ENCODE peak calls at places on chromosomes 1 and 21, in six cellular contexts. One of them, this sample, is unnamed.

GRCh38 chr1:27598288-27598687 is 5.7 kb downstream of the AHDC1 start:
- DNase-seq in fibroblast of lung: no peak
- DNase-seq in neuronal stem cell: no peak
- DNase-seq in mammary epithelial cell: no peak
- DNase-seq in MM.1S: no peak
- DNase-seq in endodermal cell: peak
- DNase-seq in this sample: no peak

GRCh38 chr1:214566158-214567104 is 15.0 kb upstream of the PTPN14 start:
- DNase-seq in fibroblast of lung: peak
- DNase-seq in neuronal stem cell: no peak
- DNase-seq in mammary epithelial cell: peak
- DNase-seq in MM.1S: no peak
- DNase-seq in endodermal cell: no peak
- DNase-seq in this sample: peak

GRCh38 chr1:23980725-23981063 is 567 bp upstream of the SRSF10 start:
- DNase-seq in fibroblast of lung: peak
- DNase-seq in neuronal stem cell: no peak
- DNase-seq in mammary epithelial cell: peak
- DNase-seq in MM.1S: no peak
- DNase-seq in endodermal cell: peak
- DNase-seq in this sample: no peak

GRCh38 chr21:43352568-43353281 is 74.2 kb downstream of the SIK1 start:
- DNase-seq in fibroblast of lung: no peak
- DNase-seq in neuronal stem cell: no peak
- DNase-seq in mammary epithelial cell: no peak
- DNase-seq in MM.1S: peak
- DNase-seq in endodermal cell: no peak
- DNase-seq in this sample: peak

GRCh38 chr1:160879056-160879455 is 5.9 kb downstream of the ITLN1 start:
- DNase-seq in fibroblast of lung: no peak
- DNase-seq in neuronal stem cell: no peak
- DNase-seq in mammary epithelial cell: no peak
- DNase-seq in MM.1S: no peak
- DNase-seq in endodermal cell: no peak
- DNase-seq in this sample: no peak

GRCh38 chr1:91621907-91622306 is 121.3 kb downstream of the CDC7 start:
- DNase-seq in fibroblast of lung: no peak
- DNase-seq in neuronal stem cell: no peak
- DNase-seq in mammary epithelial cell: no peak
- DNase-seq in MM.1S: no peak
- DNase-seq in endodermal cell: no peak
- DNase-seq in this sample: peak

GRCh38 chr21:25801217-25802015 is 66.6 kb downstream of the GABPA start:
- DNase-seq in fibroblast of lung: peak
- DNase-seq in neuronal stem cell: peak
- DNase-seq in mammary epithelial cell: peak
- DNase-seq in MM.1S: peak
- DNase-seq in endodermal cell: peak
- DNase-seq in this sample: peak

GRCh38 chr1:40769815-40770214 is 13.8 kb upstream of the KCNQ4 start:
- DNase-seq in fibroblast of lung: no peak
- DNase-seq in neuronal stem cell: no peak
- DNase-seq in mammary epithelial cell: no peak
- DNase-seq in MM.1S: no peak
- DNase-seq in endodermal cell: no peak
- DNase-seq in this sample: no peak

GRCh38 chr1:204073837-204074273 is 940 bp downstream of the SOX13 start:
- DNase-seq in fibroblast of lung: peak
- DNase-seq in neuronal stem cell: no peak
- DNase-seq in mammary epithelial cell: peak
- DNase-seq in MM.1S: no peak
- DNase-seq in endodermal cell: peak
- DNase-seq in this sample: no peak

GRCh38 chr1:31227891-31228290 is 11.8 kb downstream of the NKAIN1 start:
- DNase-seq in fibroblast of lung: no peak
- DNase-seq in neuronal stem cell: peak
- DNase-seq in mammary epithelial cell: no peak
- DNase-seq in MM.1S: no peak
- DNase-seq in endodermal cell: no peak
- DNase-seq in this sample: no peak

GRCh38 chr21:45533731-45534571 is 8.3 kb downstream of the SLC19A1 start:
- DNase-seq in fibroblast of lung: no peak
- DNase-seq in neuronal stem cell: no peak
- DNase-seq in mammary epithelial cell: no peak
- DNase-seq in MM.1S: no peak
- DNase-seq in endodermal cell: peak
- DNase-seq in this sample: no peak

GRCh38 chr1:115175596-115175995 is 86.3 kb upstream of the TSPAN2 start:
- DNase-seq in fibroblast of lung: no peak
- DNase-seq in neuronal stem cell: no peak
- DNase-seq in mammary epithelial cell: no peak
- DNase-seq in MM.1S: no peak
- DNase-seq in endodermal cell: no peak
- DNase-seq in this sample: no peak

GRCh38 chr21:46196733-46197132 is 12.5 kb upstream of the SPATC1L start:
- DNase-seq in fibroblast of lung: no peak
- DNase-seq in neuronal stem cell: no peak
- DNase-seq in mammary epithelial cell: no peak
- DNase-seq in MM.1S: no peak
- DNase-seq in endodermal cell: peak
- DNase-seq in this sample: no peak

GRCh38 chr1:160260436-160261382 is 1.6 kb downstream of the DCAF8 start:
- DNase-seq in fibroblast of lung: peak
- DNase-seq in neuronal stem cell: no peak
- DNase-seq in mammary epithelial cell: peak
- DNase-seq in MM.1S: no peak
- DNase-seq in endodermal cell: no peak
- DNase-seq in this sample: peak

GRCh38 chr1:10509823-10510509 is 35.2 kb downstream of the PEX14 start:
- DNase-seq in fibroblast of lung: no peak
- DNase-seq in neuronal stem cell: no peak
- DNase-seq in mammary epithelial cell: no peak
- DNase-seq in MM.1S: no peak
- DNase-seq in endodermal cell: peak
- DNase-seq in this sample: no peak

GRCh38 chr1:68528243-68528642 is 31.4 kb upstream of the DEPDC1 start:
- DNase-seq in fibroblast of lung: no peak
- DNase-seq in neuronal stem cell: no peak
- DNase-seq in mammary epithelial cell: peak
- DNase-seq in MM.1S: no peak
- DNase-seq in endodermal cell: no peak
- DNase-seq in this sample: no peak

GRCh38 chr1:230717251-230717650 is 3.3 kb upstream of the AGT start:
- DNase-seq in fibroblast of lung: peak
- DNase-seq in neuronal stem cell: no peak
- DNase-seq in mammary epithelial cell: no peak
- DNase-seq in MM.1S: no peak
- DNase-seq in endodermal cell: no peak
- DNase-seq in this sample: no peak

GRCh38 chr1:46094454-46094853 is 38.0 kb downstream of the PIK3R3 start:
- DNase-seq in fibroblast of lung: peak
- DNase-seq in neuronal stem cell: no peak
- DNase-seq in mammary epithelial cell: no peak
- DNase-seq in MM.1S: no peak
- DNase-seq in endodermal cell: no peak
- DNase-seq in this sample: no peak

GRCh38 chr1:114342376-114342775 is 168.6 kb downstream of the TRIM33 start:
- DNase-seq in fibroblast of lung: no peak
- DNase-seq in neuronal stem cell: no peak
- DNase-seq in mammary epithelial cell: no peak
- DNase-seq in MM.1S: no peak
- DNase-seq in endodermal cell: no peak
- DNase-seq in this sample: no peak

GRCh38 chr1:230534224-230534623 is 108.1 kb upstream of the COG2 start:
- DNase-seq in fibroblast of lung: no peak
- DNase-seq in neuronal stem cell: no peak
- DNase-seq in mammary epithelial cell: no peak
- DNase-seq in MM.1S: no peak
- DNase-seq in endodermal cell: no peak
- DNase-seq in this sample: no peak

GRCh38 chr1:905811-906531 is 17.8 kb upstream of the SAMD11 start:
- DNase-seq in fibroblast of lung: no peak
- DNase-seq in neuronal stem cell: no peak
- DNase-seq in mammary epithelial cell: no peak
- DNase-seq in MM.1S: no peak
- DNase-seq in endodermal cell: peak
- DNase-seq in this sample: no peak

DNA sequence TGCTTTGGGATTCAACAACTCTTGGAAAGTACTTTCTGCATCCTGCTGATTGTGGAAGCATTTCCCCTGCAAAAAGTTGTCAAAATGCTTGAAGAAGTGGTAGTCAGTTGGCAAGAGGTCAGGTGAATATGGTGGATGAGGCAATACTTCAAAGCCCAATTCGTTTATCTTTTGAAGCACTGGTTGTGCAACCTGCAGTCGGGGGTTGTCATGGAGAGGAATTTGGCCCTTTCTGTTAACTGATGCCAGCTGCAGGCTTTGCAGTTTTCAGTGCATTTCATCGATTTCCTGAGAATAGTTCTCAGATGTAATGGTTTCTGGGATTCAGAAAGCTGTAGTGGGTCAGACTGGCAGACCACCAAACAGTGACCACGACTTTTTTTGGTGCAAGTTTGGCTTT is 47.6 kb upstream of the GJA5 start:
- DNase-seq in fibroblast of lung: peak
- DNase-seq in neuronal stem cell: no peak
- DNase-seq in mammary epithelial cell: no peak
- DNase-seq in MM.1S: no peak
- DNase-seq in endodermal cell: peak
- DNase-seq in this sample: peak
- H3K9ac ChIP-seq in fibroblast of lung: no peak
- H3K9ac ChIP-seq in neuronal stem cell: no peak
- H3K9ac ChIP-seq in mammary epithelial cell: no peak
- H3K9ac ChIP-seq in MM.1S: no peak
- H3K9ac ChIP-seq in endodermal cell: no peak
- H3K9ac ChIP-seq in this sample: no peak

GRCh38 chr1:21338568-21339401 is 48.5 kb upstream of the ECE1 start:
- DNase-seq in fibroblast of lung: peak
- DNase-seq in neuronal stem cell: no peak
- DNase-seq in mammary epithelial cell: no peak
- DNase-seq in MM.1S: no peak
- DNase-seq in endodermal cell: peak
- DNase-seq in this sample: peak
- H3K9ac ChIP-seq in fibroblast of lung: peak
- H3K9ac ChIP-seq in neuronal stem cell: no peak
- H3K9ac ChIP-seq in mammary epithelial cell: no peak
- H3K9ac ChIP-seq in MM.1S: no peak
- H3K9ac ChIP-seq in endodermal cell: no peak
- H3K9ac ChIP-seq in this sample: no peak

DNA sequence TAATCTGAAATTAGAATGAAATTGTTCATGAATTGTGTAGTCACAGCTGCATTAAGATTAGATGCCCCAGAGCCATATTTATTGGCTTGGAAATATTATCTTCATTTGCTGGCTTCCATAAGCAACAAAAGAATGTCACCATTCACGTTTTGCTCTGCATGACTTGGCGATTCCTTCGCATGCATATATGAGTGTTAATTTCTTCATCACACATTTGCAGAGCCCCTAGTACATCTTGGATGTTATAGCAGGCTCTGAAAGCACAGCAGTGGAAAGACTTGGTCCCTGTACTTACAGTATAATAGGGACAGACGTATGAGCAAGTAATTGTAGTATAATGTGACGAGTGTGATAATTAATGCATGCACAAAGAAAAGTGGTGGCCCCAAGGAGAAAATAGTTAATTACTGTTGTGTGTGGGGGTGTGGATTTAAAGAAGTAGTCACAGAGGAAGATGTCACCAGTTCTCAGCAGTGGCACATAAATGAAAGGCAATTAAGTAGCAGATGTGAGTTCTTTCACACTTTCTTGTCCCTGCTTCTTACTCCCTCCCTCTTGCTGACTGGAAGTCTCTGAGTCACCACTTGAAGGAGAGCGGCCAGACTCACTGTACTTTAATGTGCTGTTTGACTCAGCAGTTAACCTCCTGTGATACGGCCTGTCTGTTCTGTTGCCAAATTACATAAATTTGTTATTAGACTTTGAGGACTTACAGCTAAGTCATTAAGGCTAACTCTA is 21.0 kb downstream of the S100A10 start:
- DNase-seq in fibroblast of lung: peak
- DNase-seq in neuronal stem cell: no peak
- DNase-seq in mammary epithelial cell: peak
- DNase-seq in MM.1S: no peak
- DNase-seq in endodermal cell: peak
- DNase-seq in this sample: peak
- H3K9ac ChIP-seq in fibroblast of lung: no peak
- H3K9ac ChIP-seq in neuronal stem cell: no peak
- H3K9ac ChIP-seq in mammary epithelial cell: peak
- H3K9ac ChIP-seq in MM.1S: no peak
- H3K9ac ChIP-seq in endodermal cell: no peak
- H3K9ac ChIP-seq in this sample: peak

DNA sequence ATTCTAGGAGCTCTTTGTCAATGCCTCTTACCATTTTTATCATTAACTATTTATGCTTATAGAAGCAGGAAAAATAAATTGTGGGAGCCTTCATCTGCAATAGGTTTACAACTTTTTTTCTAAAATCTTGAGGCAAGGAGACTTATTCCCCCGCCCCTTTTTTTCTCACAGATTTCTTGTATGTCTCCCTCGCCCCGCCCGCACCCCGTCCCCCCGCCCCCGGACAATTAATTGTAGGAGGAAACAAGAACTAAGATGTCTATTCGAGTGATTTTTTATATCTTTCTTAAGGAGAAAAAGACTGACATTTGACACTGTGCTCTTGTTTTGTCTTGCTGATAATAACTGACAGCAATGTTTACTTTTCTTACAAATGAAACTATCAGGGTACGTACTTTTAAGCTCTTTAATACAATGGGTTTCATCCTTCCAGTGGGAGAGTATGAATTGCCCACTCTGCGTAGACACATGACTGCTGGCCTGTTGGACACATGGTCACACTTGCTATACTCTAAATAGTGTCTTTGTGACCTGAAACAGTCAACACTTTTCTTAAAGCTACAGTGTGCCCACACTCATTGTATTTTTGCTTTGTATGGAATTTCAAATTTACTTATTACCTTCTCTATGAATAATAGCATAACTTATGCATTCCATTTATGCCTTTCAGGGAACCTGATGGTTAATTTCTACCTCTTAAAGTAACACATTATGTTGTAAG is 1.5 kb upstream of the IVNS1ABP start:
- DNase-seq in fibroblast of lung: no peak
- DNase-seq in neuronal stem cell: no peak
- DNase-seq in mammary epithelial cell: no peak
- DNase-seq in MM.1S: no peak
- DNase-seq in endodermal cell: no peak
- DNase-seq in this sample: no peak
- H3K9ac ChIP-seq in fibroblast of lung: no peak
- H3K9ac ChIP-seq in neuronal stem cell: no peak
- H3K9ac ChIP-seq in mammary epithelial cell: peak
- H3K9ac ChIP-seq in MM.1S: peak
- H3K9ac ChIP-seq in endodermal cell: no peak
- H3K9ac ChIP-seq in this sample: no peak